ENCODE peak calls at places on chromosome 1, in four cellular contexts. U, V, M and Y are unnamed samples.

GRCh38 chr1:204429746-204430145 is 18.1 kb upstream of the PPP1R15B start:
- DNase-seq in V (no peak), U (no peak), M (no peak), Y (no peak)

GRCh38 chr1:231338270-231339128 is at the start of gene SPRTN:
- DNase-seq in U (no peak), V (no peak), M (no peak), Y (no peak)

GRCh38 chr1:87329756-87330200 is 1.1 kb downstream of the LMO4 start:
- DNase-seq in V (no peak), M (no peak), U (no peak), Y (peak; percentile 38)

GRCh38 chr1:6794164-6794563 is 8.9 kb downstream of the CAMTA1 start:
- DNase-seq in U (peak; percentile 32), M (no peak), V (no peak), Y (peak; percentile 57)

GRCh38 chr1:109113787-109114568 is at the start of gene ELAPOR1:
- DNase-seq in U (no peak), M (peak; percentile 76), V (peak; percentile 73), Y (no peak)

GRCh38 chr1:160271025-160271424 is 8.7 kb upstream of the DCAF8 start:
- DNase-seq in U (no peak), M (no peak), V (no peak), Y (no peak)

GRCh38 chr1:221865808-221866207 is 123.9 kb upstream of the DUSP10 start:
- DNase-seq in U (no peak), M (no peak), V (no peak), Y (no peak)

GRCh38 chr1:60972841-60973364 is 109.5 kb upstream of the NFIA start:
- DNase-seq in U (peak; percentile 75), V (no peak), M (no peak), Y (no peak)

GRCh38 chr1:209755926-209756607 is at the start of gene TRAF3IP3:
- DNase-seq in M (peak; percentile 66), U (no peak), V (peak; percentile 33), Y (no peak)

GRCh38 chr1:18234790-18235242 is 127.2 kb downstream of the IGSF21 start:
- DNase-seq in M (no peak), V (no peak), U (peak; percentile 51), Y (peak; percentile 59)

DNA sequence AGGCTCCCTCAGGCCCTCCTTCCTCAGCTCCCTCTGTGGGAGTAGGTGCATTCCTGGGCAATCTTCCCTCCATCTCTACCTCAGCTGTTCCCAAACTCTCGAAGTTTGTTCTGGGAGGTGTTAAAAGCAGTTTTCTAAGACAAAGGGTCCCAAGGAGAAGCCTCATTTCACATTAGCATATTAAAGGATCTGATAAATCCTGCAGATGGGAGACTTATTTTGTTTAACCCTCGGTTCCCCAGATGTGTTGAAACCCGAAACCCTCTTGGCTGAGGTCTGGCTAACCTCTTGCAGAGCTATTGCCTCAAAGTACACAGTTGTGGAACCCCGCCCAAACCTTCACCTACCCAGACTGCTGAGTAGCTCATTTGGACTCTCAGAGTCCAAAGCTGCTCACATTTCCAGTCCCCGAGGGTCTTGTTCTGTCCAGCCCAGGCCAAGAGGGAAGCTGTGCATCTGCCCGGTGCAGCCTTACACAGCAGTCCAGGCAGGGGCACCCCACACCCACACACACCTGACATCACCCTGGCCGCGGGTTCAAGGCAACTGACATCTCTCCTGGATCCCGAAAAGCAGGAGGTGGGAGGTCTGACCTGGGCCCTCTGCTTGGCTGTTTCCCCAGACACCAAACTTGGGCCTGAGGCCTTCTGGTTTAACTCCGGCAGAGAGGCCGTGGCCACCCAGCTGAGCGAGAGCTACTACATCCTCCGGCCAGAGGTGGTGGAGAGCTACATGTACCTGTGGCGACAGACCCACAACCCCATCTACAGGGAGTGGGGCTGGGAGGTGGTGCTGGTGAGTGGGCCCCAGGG is 19.5 kb upstream of the SELENON start:
- DNase-seq in V (no peak), M (no peak), U (peak; percentile 34), Y (no peak)
- H3K4me1 ChIP-seq in V (peaks cover 7% of the 10 kb centered on the region), M (no peaks in the 10 kb centered on the region), U (peaks cover 29% of the 10 kb centered on the region), Y (peaks cover 13% of the 10 kb centered on the region)

GRCh38 chr1:21289700-21290545 is at the start of gene ECE1:
- DNase-seq in M (peak; percentile 67), V (peak; percentile 34), U (no peak), Y (peak; percentile 65)

GRCh38 chr1:21291964-21292363 is 1.7 kb upstream of the ECE1 start:
- DNase-seq in V (no peak), U (no peak), M (no peak), Y (no peak)

GRCh38 chr1:21289127-21289526 is 1.1 kb downstream of the ECE1 start:
- DNase-seq in M (no peak), U (no peak), V (no peak), Y (no peak)

GRCh38 chr1:21291184-21291583 is 921 bp upstream of the ECE1 start:
- DNase-seq in M (no peak), U (no peak), V (no peak), Y (no peak)

DNA sequence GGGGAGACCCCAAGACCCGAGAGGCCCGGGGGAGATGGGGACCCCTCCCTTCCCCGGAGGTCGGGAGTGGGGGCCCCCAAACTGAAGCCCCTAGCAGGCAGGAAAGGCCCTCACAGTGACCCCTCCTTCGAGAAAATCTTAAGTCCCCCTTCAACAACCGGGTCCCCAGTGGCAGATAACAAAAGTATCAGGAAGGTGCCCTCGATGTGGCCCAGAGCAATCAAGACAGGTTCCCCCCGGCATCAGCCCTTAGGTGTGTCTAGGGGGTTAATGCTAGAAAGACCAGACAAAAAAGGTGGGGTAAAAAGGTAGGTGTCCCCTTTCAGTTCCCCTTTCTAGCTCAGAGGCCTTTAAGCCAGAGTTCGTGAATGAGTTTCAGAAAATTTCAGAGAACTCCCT is 282 bp upstream of the ECE1 start:
- DNase-seq in V (no peak), U (no peak), M (no peak), Y (no peak)
- H3K27ac ChIP-seq in V (peak overlapping the region; percentile 86), U (no peak overlapping the region), M (peak overlapping the region; percentile 89), Y (peak overlapping the region; percentile 27)

GRCh38 chr1:69572921-69573320 is 5.2 kb downstream of the LRRC7 start:
- DNase-seq in V (no peak), M (no peak), U (no peak), Y (no peak)
- H3K4me1 ChIP-seq in V (no peaks in the 10 kb centered on the region), M (peaks cover 13% of the 10 kb centered on the region), U (no peaks in the 10 kb centered on the region), Y (no peaks in the 10 kb centered on the region)

GRCh38 chr1:211344335-211344664 is 17.7 kb downstream of the TRAF5 start:
- DNase-seq in M (no peak), V (no peak), U (no peak), Y (no peak)
- H3K27ac ChIP-seq in M (no peak overlapping the region), V (no peak overlapping the region), U (no peak overlapping the region), Y (no peak overlapping the region)